ENCODE peak calls at places on chromosomes 7 and 10, in seven cellular contexts. V is neural progenitor cell, K is heart right ventricle, X is aorta, L is BE2C, R is HCT116, S is left lung. D is an unnamed sample. For H3K27me3 and H3K4me1, the result is how much of the 10 kb centered on the place peaks cover.

GRCh38 chr7:99111591-99111990 is 32.3 kb downstream of the SMURF1 start:
- DNase-seq in R (no peak), X (no peak), S (no peak), K (no peak), L (no peak), V (no peak), D (no peak)

GRCh38 chr10:120586471-120586872 is 129.4 kb downstream of the PLPP4 start:
- DNase-seq in X (no peak), L (no peak), K (no peak), S (no peak), R (no peak), V (no peak), D (no peak)

GRCh38 chr10:8194050-8194449 is 139.6 kb downstream of the GATA3 start:
- DNase-seq in S (no peak), L (no peak), V (no peak), K (no peak), R (no peak), X (no peak), D (no peak)

GRCh38 chr7:130966246-130967009 is 232.4 kb upstream of the KLF14 start:
- DNase-seq in L (no peak), X (no peak), S (no peak), R (no peak), K (no peak), V (no peak), D (no peak)

GRCh38 chr10:129658673-129659072 is 191.6 kb downstream of the MGMT start:
- DNase-seq in S (no peak), K (no peak), X (no peak), V (peak), L (no peak), R (no peak), D (no peak)

GRCh38 chr10:71812913-71813590 is 38.0 kb downstream of the PSAP start:
- DNase-seq in K (no peak), L (no peak), V (no peak), S (no peak), R (no peak), X (no peak), D (no peak)

GRCh38 chr10:82969405-82969804 is 1094.4 kb downstream of the NRG3 start:
- DNase-seq in X (no peak), K (no peak), V (no peak), R (no peak), L (no peak), S (no peak), D (no peak)

GRCh38 chr7:11612737-11613136 is 219.3 kb downstream of the THSD7A start:
- DNase-seq in S (no peak), K (no peak), X (no peak), L (no peak), V (no peak), R (no peak), D (no peak)

GRCh38 chr10:6200588-6201510 is 1.9 kb upstream of the PFKFB3 start:
- DNase-seq in L (no peak), R (no peak), V (peak), S (peak), K (peak), X (peak), D (peak)

GRCh38 chr10:69733791-69734261 is 67.9 kb upstream of the COL13A1 start:
- DNase-seq in L (no peak), R (no peak), X (peak), K (no peak), S (no peak), V (no peak), D (no peak)

GRCh38 chr10:131825150-131825907 is 75.5 kb upstream of the PPP2R2D start:
- DNase-seq in R (no peak), K (no peak), S (peak), L (no peak), V (peak), X (no peak), D (no peak)

GRCh38 chr7:93178213-93178612 is 30.0 kb upstream of the SAMD9L start:
- DNase-seq in R (no peak), S (no peak), L (no peak), K (no peak), X (no peak), V (no peak), D (peak)

GRCh38 chr7:148060724-148061123 is 529.8 kb upstream of the C7orf33 start:
- DNase-seq in V (no peak), K (no peak), S (no peak), L (no peak), R (no peak), X (no peak), D (no peak)

GRCh38 chr7:55527314-55527713 is 45.0 kb downstream of the VOPP1 start:
- DNase-seq in L (no peak), K (no peak), R (no peak), S (no peak), X (no peak), V (no peak), D (no peak)

GRCh38 chr7:73570521-73570920 is 7.9 kb downstream of the TBL2 start:
- DNase-seq in V (no peak), R (no peak), X (peak), S (no peak), L (no peak), K (no peak), D (no peak)

GRCh38 chr7:87155788-87156187 is 3.5 kb downstream of the DMTF1 start:
- DNase-seq in R (no peak), L (no peak), S (no peak), K (no peak), V (no peak), X (no peak), D (no peak)

GRCh38 chr10:128516180-128516579 is 390.0 kb upstream of the MKI67 start:
- DNase-seq in S (no peak), L (no peak), X (no peak), R (no peak), V (no peak), K (no peak), D (no peak)

GRCh38 chr7:106644999-106645398 is 16.0 kb downstream of the CCDC71L start:
- DNase-seq in X (peak), K (no peak), S (no peak), L (no peak), V (no peak), R (no peak), D (no peak)

GRCh38 chr7:131556055-131556911 is at the start of gene PODXL:
- DNase-seq in L (peak), K (peak), V (peak), S (peak), X (peak), R (no peak), D (peak)

GRCh38 chr10:52644678-52645434 is 127.7 kb downstream of the MBL2 start:
- DNase-seq in L (peak), V (peak), X (no peak), R (peak), K (peak), S (no peak), D (peak)

GRCh38 chr7:98213874-98214810 is 2.9 kb downstream of the BHLHA15 start:
- DNase-seq in K (no peak), L (no peak), X (peak), V (no peak), S (peak), R (no peak), D (no peak)

GRCh38 chr7:36606442-36607205 is 117.7 kb downstream of the AOAH start:
- DNase-seq in L (peak), S (no peak), X (no peak), K (no peak), R (no peak), V (peak), D (no peak)

GRCh38 chr7:81627565-81628287 is 142.1 kb downstream of the HGF start:
- DNase-seq in S (no peak), R (no peak), X (no peak), K (no peak), V (no peak), L (no peak), D (no peak)

DNA sequence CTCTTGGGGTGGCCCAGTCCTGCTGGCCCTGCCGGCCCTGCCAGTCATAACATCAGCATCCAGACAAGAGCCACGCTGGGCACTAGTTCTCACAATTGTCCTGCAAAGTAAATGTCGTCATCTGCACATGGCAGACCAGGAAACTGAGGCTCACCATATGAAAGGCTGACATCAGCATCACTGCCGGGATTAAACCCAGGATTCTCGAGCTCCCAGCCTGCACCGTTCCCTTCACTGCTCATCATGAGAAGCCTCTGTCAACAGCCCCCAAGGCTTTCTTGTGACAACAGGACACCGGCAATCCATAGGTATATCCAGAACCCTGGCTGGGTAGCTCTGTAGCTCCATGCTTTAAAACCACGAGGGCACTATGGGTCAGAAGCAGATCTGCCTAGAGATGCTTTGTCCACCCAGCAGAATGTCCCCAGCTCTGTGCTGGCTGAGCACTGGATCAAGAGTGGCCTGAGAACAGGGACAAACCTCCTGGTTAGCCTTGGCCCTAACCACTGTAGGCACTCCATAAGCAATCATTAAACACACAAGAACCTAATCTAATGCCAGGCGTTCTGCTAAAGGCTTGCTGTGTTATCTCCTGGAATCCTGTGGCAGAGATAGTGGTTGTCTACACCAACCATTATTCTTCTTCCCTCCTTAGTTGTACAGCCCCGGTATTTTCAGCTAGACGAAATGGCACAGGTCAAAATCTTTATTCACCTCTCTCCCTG is 41.2 kb upstream of the C10orf71 start:
- DNase-seq in V (no peak), K (no peak), L (no peak), X (no peak), R (no peak), S (no peak), D (no peak)
- H3K27me3 ChIP-seq in V (under half), K (under half), L (under half), X (under half), R (half or more), S (under half), D (under half)

GRCh38 chr7:45026984-45027773 is 27.2 kb downstream of the CCM2 start:
- DNase-seq in X (no peak), S (no peak), V (no peak), R (no peak), L (no peak), K (no peak), D (peak)

GRCh38 chr7:45026013-45026412 is 26.0 kb downstream of the CCM2 start:
- DNase-seq in S (no peak), X (no peak), L (no peak), V (no peak), K (no peak), R (no peak), D (no peak)

GRCh38 chr7:45027774-45028114 is 27.7 kb downstream of the CCM2 start:
- DNase-seq in R (no peak), S (no peak), K (no peak), X (no peak), L (no peak), V (no peak), D (no peak)

GRCh38 chr7:45028920-45029344 is 28.9 kb downstream of the CCM2 start:
- DNase-seq in V (no peak), R (no peak), X (no peak), S (no peak), K (no peak), L (no peak), D (no peak)

GRCh38 chr7:45028138-45028919 is 28.3 kb downstream of the CCM2 start:
- DNase-seq in X (no peak), V (no peak), S (no peak), R (no peak), L (no peak), K (no peak), D (no peak)
- H3K4me3 ChIP-seq in X (no peak), V (no peak), S (no peak), R (no peak), L (no peak), K (no peak), D (no peak)

GRCh38 chr7:83466187-83466923 is 182.6 kb downstream of the SEMA3E start:
- DNase-seq in K (no peak), V (no peak), X (no peak), S (no peak), L (no peak), R (no peak), D (no peak)

GRCh38 chr7:83469076-83469475 is 179.9 kb downstream of the SEMA3E start:
- DNase-seq in K (no peak), L (no peak), V (no peak), X (no peak), S (no peak), R (no peak), D (no peak)

GRCh38 chr7:83468251-83468739 is 180.6 kb downstream of the SEMA3E start:
- DNase-seq in V (peak), X (peak), L (peak), S (peak), R (peak), K (peak), D (peak)

GRCh38 chr7:83466956-83467355 is 182.0 kb downstream of the SEMA3E start:
- DNase-seq in X (no peak), V (no peak), R (no peak), S (no peak), L (no peak), K (no peak), D (no peak)

GRCh38 chr7:83467493-83467892 is 181.4 kb downstream of the SEMA3E start:
- DNase-seq in L (no peak), V (no peak), X (no peak), S (no peak), R (no peak), K (no peak), D (no peak)
- H3K4me1 ChIP-seq in L (under half), V (under half), X (under half), S (under half), R (under half), K (under half), D (under half)

DNA sequence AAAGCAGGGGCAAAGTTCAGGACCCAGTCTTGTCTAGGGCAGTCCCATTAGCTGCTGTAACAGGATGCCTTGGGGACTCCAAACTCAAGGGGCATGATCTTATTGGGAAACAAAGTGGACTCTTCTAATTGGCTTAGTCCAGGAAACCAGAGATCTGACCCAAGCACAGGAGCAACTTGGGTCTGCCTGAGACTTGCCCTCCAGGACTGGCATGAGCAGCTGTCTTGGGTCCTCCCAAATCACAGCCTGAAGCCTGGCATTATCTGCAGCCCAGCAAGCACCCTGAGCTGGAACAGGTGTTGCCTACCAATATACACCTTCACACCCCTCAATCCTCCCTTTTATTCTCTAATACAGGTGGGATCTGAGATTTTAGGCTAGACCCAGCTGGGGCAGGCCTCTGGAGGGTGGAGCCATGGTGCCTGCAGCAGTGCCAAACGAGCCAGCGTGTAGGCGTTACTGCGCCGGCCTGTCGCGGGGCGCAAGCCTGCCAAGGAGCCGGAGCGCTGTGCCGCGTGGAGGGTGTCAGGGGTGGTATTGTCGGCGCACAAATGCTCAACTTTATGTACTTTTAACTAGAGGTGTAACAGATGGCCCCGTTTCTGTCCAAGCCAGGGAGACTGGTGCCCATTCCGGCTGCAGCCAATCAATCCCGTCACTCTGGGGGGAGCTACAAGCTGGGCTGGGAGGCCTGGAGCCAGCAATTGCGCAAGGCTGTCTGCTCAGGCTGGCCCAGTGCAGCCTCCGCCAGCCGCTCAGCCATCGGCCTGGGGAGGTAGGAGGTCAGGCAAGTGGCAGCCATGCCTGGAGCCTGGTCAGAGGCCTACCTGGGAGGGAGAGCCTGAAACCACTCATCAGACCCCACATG is 12.8 kb upstream of the LBX1 start:
- DNase-seq in L (no peak), V (no peak), K (no peak), X (no peak), R (no peak), S (no peak), D (peak)
- H3K27me3 ChIP-seq in L (under half), V (half or more), K (under half), X (under half), R (under half), S (under half), D (under half)

GRCh38 chr7:158487546-158488224 is 99.9 kb downstream of the PTPRN2 start:
- DNase-seq in R (no peak), X (no peak), V (no peak), K (no peak), L (no peak), S (no peak), D (no peak)
- H3K4me3 ChIP-seq in R (no peak), X (no peak), V (no peak), K (no peak), L (no peak), S (no peak), D (no peak)

GRCh38 chr10:44400553-44400952 is 15.7 kb upstream of the CXCL12 start:
- DNase-seq in R (no peak), K (no peak), X (no peak), S (no peak), V (no peak), L (no peak), D (no peak)
- H3K4me1 ChIP-seq in R (under half), K (under half), X (under half), S (under half), V (under half), L (under half), D (under half)

GRCh38 chr10:99234739-99235468 is 748 bp downstream of the HPSE2 start:
- DNase-seq in S (no peak), R (no peak), V (peak), K (no peak), L (no peak), X (no peak), D (no peak)
- H3K27me3 ChIP-seq in S (half or more), R (under half), V (half or more), K (half or more), L (half or more), X (under half), D (under half)

D was measured in SJCRH30.